ENCODE peak calls at places on chromosomes 12 and 14, in four cellular contexts. One of them, this sample, is unnamed.

GRCh38 chr12:96501139-96501741 is 11.9 kb downstream of the CFAP54 start:
- DNase-seq in upper lobe of left lung: no peak
- DNase-seq in sigmoid colon: no peak
- DNase-seq in Panc1: no peak
- DNase-seq in this sample: no peak

GRCh38 chr14:104515811-104516780 is 63.5 kb upstream of the C14orf180 start:
- DNase-seq in Panc1: no peak
- DNase-seq in sigmoid colon: no peak
- DNase-seq in upper lobe of left lung: no peak
- DNase-seq in this sample: no peak

GRCh38 chr12:31031951-31032335 is 41.7 kb upstream of the DDX11 start:
- DNase-seq in sigmoid colon: no peak
- DNase-seq in upper lobe of left lung: no peak
- DNase-seq in Panc1: no peak
- DNase-seq in this sample: no peak

GRCh38 chr12:132597333-132598283 is 12.8 kb downstream of the LRCOL1 start:
- DNase-seq in upper lobe of left lung: peak; percentile 83
- DNase-seq in sigmoid colon: no peak
- DNase-seq in Panc1: no peak
- DNase-seq in this sample: no peak

GRCh38 chr12:95548539-95549391 is 2.5 kb downstream of the USP44 start:
- DNase-seq in upper lobe of left lung: peak; percentile 95
- DNase-seq in sigmoid colon: peak; percentile 83
- DNase-seq in Panc1: no peak
- DNase-seq in this sample: no peak

GRCh38 chr12:1810201-1810930 is 10.0 kb upstream of the LRTM2 start:
- DNase-seq in upper lobe of left lung: no peak
- DNase-seq in sigmoid colon: no peak
- DNase-seq in Panc1: no peak
- DNase-seq in this sample: no peak

GRCh38 chr12:118986043-118986442 is 4.7 kb downstream of the SRRM4 start:
- DNase-seq in Panc1: no peak
- DNase-seq in upper lobe of left lung: no peak
- DNase-seq in sigmoid colon: no peak
- DNase-seq in this sample: no peak

GRCh38 chr14:49975286-49975685 is 82.4 kb downstream of the ARF6 start:
- DNase-seq in Panc1: peak; percentile 92
- DNase-seq in upper lobe of left lung: no peak
- DNase-seq in sigmoid colon: no peak
- DNase-seq in this sample: no peak

GRCh38 chr12:107359382-107359781 is 266.0 kb upstream of the CRY1 start:
- DNase-seq in Panc1: no peak
- DNase-seq in upper lobe of left lung: no peak
- DNase-seq in sigmoid colon: no peak
- DNase-seq in this sample: no peak

GRCh38 chr14:75514673-75515630 is 7.3 kb upstream of the BATF start:
- DNase-seq in upper lobe of left lung: peak; percentile 88
- DNase-seq in Panc1: no peak
- DNase-seq in sigmoid colon: no peak
- DNase-seq in this sample: no peak

GRCh38 chr14:104369208-104369607 is 210.4 kb upstream of the C14orf180 start:
- DNase-seq in Panc1: no peak
- DNase-seq in sigmoid colon: no peak
- DNase-seq in upper lobe of left lung: no peak
- DNase-seq in this sample: no peak

GRCh38 chr14:77660754-77661153 is 44.3 kb upstream of the SPTLC2 start:
- DNase-seq in sigmoid colon: no peak
- DNase-seq in upper lobe of left lung: no peak
- DNase-seq in Panc1: no peak
- DNase-seq in this sample: no peak

GRCh38 chr12:96195845-96196451 is 1.8 kb downstream of the ELK3 start:
- DNase-seq in Panc1: no peak
- DNase-seq in sigmoid colon: no peak
- DNase-seq in upper lobe of left lung: no peak
- DNase-seq in this sample: no peak

GRCh38 chr14:50620341-50620740 is 47.8 kb downstream of the SAV1 start:
- DNase-seq in sigmoid colon: no peak
- DNase-seq in Panc1: no peak
- DNase-seq in upper lobe of left lung: no peak
- DNase-seq in this sample: no peak

GRCh38 chr12:5556946-5557673 is 125.2 kb downstream of the NTF3 start:
- DNase-seq in sigmoid colon: no peak
- DNase-seq in Panc1: no peak
- DNase-seq in upper lobe of left lung: no peak
- DNase-seq in this sample: no peak

GRCh38 chr12:107014050-107014449 is 27.1 kb upstream of the MTERF2 start:
- DNase-seq in Panc1: no peak
- DNase-seq in upper lobe of left lung: no peak
- DNase-seq in sigmoid colon: no peak
- DNase-seq in this sample: no peak

GRCh38 chr14:78446807-78447206 is 276.6 kb downstream of the NRXN3 start:
- DNase-seq in sigmoid colon: no peak
- DNase-seq in Panc1: no peak
- DNase-seq in upper lobe of left lung: no peak
- DNase-seq in this sample: no peak

DNA sequence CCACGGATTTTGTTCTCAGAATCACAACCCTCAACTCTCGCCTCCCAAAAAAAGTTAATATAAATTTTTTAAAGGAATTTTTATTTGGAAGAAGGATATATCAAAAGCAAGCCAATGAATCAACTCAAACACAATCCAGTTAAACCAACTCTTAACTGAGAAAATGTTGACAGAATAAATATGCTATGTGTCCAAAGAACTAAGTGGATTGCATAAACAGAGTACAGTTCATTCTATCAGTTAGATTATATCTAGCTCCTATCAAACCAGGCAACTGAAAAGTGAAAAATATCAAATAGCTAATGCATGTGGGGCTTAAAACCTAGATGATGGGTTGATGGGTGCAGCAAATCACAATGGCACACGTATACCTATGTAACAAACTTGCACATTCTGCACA is 16.6 kb downstream of the SLC41A2 start:
- DNase-seq in Panc1: no peak
- DNase-seq in upper lobe of left lung: no peak
- DNase-seq in sigmoid colon: no peak
- DNase-seq in this sample: no peak
- TF ChIP-seq POLR2AphosphoS5 in Panc1: no peak
- TF ChIP-seq POLR2AphosphoS5 in upper lobe of left lung: no peak
- TF ChIP-seq POLR2AphosphoS5 in sigmoid colon: no peak
- TF ChIP-seq POLR2AphosphoS5 in this sample: no peak

GRCh38 chr12:92142251-92142896 is 3.3 kb downstream of the BTG1 start:
- DNase-seq in sigmoid colon: no peak
- DNase-seq in Panc1: no peak
- DNase-seq in upper lobe of left lung: no peak
- DNase-seq in this sample: no peak
- H3K4me3 ChIP-seq in sigmoid colon: peak overlapping the region; percentile 90
- H3K4me3 ChIP-seq in Panc1: peak overlapping the region; percentile 78
- H3K4me3 ChIP-seq in upper lobe of left lung: peak overlapping the region; percentile 63
- H3K4me3 ChIP-seq in this sample: peak overlapping the region; percentile 11

GRCh38 chr12:85659754-85660530 is 176.3 kb downstream of the RASSF9 start:
- DNase-seq in upper lobe of left lung: no peak
- DNase-seq in Panc1: no peak
- DNase-seq in sigmoid colon: no peak
- DNase-seq in this sample: no peak
- TF ChIP-seq POLR2AphosphoS5 in upper lobe of left lung: no peak
- TF ChIP-seq POLR2AphosphoS5 in Panc1: no peak
- TF ChIP-seq POLR2AphosphoS5 in sigmoid colon: no peak
- TF ChIP-seq POLR2AphosphoS5 in this sample: no peak

GRCh38 chr12:57456737-57457490 is 1.8 kb downstream of the INHBE start:
- DNase-seq in upper lobe of left lung: no peak
- DNase-seq in Panc1: no peak
- DNase-seq in sigmoid colon: no peak
- DNase-seq in this sample: no peak

GRCh38 chr12:57459055-57459749 is 383 bp upstream of the GLI1 start:
- DNase-seq in Panc1: peak; percentile 91
- DNase-seq in sigmoid colon: peak; percentile 96
- DNase-seq in upper lobe of left lung: peak; percentile 90
- DNase-seq in this sample: peak; percentile 91

GRCh38 chr12:57459750-57460400 is at the start of gene GLI1:
- DNase-seq in Panc1: no peak
- DNase-seq in sigmoid colon: no peak
- DNase-seq in upper lobe of left lung: peak; percentile 88
- DNase-seq in this sample: no peak

GRCh38 chr12:57460457-57461325 is 1.1 kb downstream of the GLI1 start:
- DNase-seq in sigmoid colon: no peak
- DNase-seq in Panc1: no peak
- DNase-seq in upper lobe of left lung: peak; percentile 77
- DNase-seq in this sample: no peak

DNA sequence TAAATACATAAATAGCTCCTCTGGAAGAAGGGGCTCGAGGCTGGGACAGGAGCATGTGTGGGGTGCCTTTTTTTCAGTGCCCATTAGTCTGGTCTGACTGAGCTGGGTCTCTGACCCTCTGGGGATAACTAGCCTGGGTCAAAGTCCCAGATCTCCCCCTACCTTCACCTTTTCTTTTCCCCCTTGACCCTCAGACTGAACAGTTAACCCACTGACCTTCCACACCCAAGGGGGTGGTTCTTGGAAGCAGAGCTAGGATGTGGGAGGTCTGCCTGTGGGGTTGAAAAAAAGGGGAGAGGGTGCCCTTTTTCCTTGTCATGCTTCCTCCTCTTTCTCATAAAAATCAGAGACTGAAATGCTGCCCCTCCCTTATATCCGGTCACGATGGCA is 925 bp upstream of the GLI1 start:
- DNase-seq in sigmoid colon: no peak
- DNase-seq in Panc1: no peak
- DNase-seq in upper lobe of left lung: no peak
- DNase-seq in this sample: no peak
- H3K4me3 ChIP-seq in sigmoid colon: peak overlapping the region; percentile 62
- H3K4me3 ChIP-seq in Panc1: peak overlapping the region; percentile 73
- H3K4me3 ChIP-seq in upper lobe of left lung: no peak overlapping the region
- H3K4me3 ChIP-seq in this sample: peak overlapping the region; percentile 88

GRCh38 chr14:63642229-63642611 is 549 bp upstream of the WDR89 start:
- DNase-seq in Panc1: peak; percentile 88
- DNase-seq in sigmoid colon: peak; percentile 91
- DNase-seq in upper lobe of left lung: no peak
- DNase-seq in this sample: peak; percentile 93
- TF ChIP-seq POLR2AphosphoS5 in Panc1: no peak
- TF ChIP-seq POLR2AphosphoS5 in sigmoid colon: no peak
- TF ChIP-seq POLR2AphosphoS5 in upper lobe of left lung: no peak
- TF ChIP-seq POLR2AphosphoS5 in this sample: no peak

DNA sequence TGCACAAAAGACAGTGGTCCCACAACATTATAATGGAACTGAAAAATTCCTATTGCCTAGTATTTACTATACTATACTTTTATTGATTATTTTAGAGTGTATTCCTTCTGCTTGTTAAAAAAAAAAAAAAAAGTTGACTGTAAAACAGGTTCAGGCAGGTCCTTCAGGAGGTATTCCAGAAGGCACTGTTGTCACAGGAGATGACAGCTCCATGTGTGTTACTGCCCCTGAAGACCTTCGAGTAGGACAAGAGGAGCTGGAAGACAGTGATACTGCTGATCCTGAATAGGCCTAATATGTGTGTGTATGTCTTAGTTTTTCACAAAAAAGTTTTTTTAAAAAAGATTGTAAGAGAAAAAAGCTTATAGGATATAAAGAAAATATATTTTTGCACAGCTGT is 12.3 kb downstream of the UBE2N start:
- DNase-seq in sigmoid colon: no peak
- DNase-seq in upper lobe of left lung: no peak
- DNase-seq in Panc1: no peak
- DNase-seq in this sample: no peak
- H3K4me3 ChIP-seq in sigmoid colon: no peak overlapping the region
- H3K4me3 ChIP-seq in upper lobe of left lung: no peak overlapping the region
- H3K4me3 ChIP-seq in Panc1: no peak overlapping the region
- H3K4me3 ChIP-seq in this sample: no peak overlapping the region

GRCh38 chr12:77685906-77686305 is 144.8 kb upstream of the NAV3 start:
- DNase-seq in Panc1: no peak
- DNase-seq in sigmoid colon: no peak
- DNase-seq in upper lobe of left lung: no peak
- DNase-seq in this sample: peak; percentile 28

GRCh38 chr12:77687346-77687745 is 143.3 kb upstream of the NAV3 start:
- DNase-seq in Panc1: no peak
- DNase-seq in upper lobe of left lung: no peak
- DNase-seq in sigmoid colon: no peak
- DNase-seq in this sample: no peak

GRCh38 chr12:77682488-77682887 is 148.2 kb upstream of the NAV3 start:
- DNase-seq in sigmoid colon: no peak
- DNase-seq in Panc1: no peak
- DNase-seq in upper lobe of left lung: no peak
- DNase-seq in this sample: no peak

GRCh38 chr12:77686760-77687159 is 143.9 kb upstream of the NAV3 start:
- DNase-seq in sigmoid colon: no peak
- DNase-seq in Panc1: no peak
- DNase-seq in upper lobe of left lung: no peak
- DNase-seq in this sample: peak; percentile 35

GRCh38 chr12:77685112-77685511 is 145.6 kb upstream of the NAV3 start:
- DNase-seq in upper lobe of left lung: no peak
- DNase-seq in sigmoid colon: no peak
- DNase-seq in Panc1: peak; percentile 50
- DNase-seq in this sample: peak; percentile 93
- TF ChIP-seq POLR2AphosphoS5 in upper lobe of left lung: no peak
- TF ChIP-seq POLR2AphosphoS5 in sigmoid colon: no peak
- TF ChIP-seq POLR2AphosphoS5 in Panc1: no peak
- TF ChIP-seq POLR2AphosphoS5 in this sample: peak; percentile 10

GRCh38 chr12:116880817-116881324 is 370 bp downstream of the HRK start:
- DNase-seq in upper lobe of left lung: peak; percentile 89
- DNase-seq in sigmoid colon: no peak
- DNase-seq in Panc1: no peak
- DNase-seq in this sample: no peak

GRCh38 chr12:116882742-116883141 is 1.5 kb upstream of the HRK start:
- DNase-seq in upper lobe of left lung: no peak
- DNase-seq in sigmoid colon: no peak
- DNase-seq in Panc1: no peak
- DNase-seq in this sample: no peak

GRCh38 chr12:116880213-116880816 is 926 bp downstream of the HRK start:
- DNase-seq in Panc1: no peak
- DNase-seq in sigmoid colon: no peak
- DNase-seq in upper lobe of left lung: no peak
- DNase-seq in this sample: no peak

GRCh38 chr12:116881867-116882507 is 746 bp upstream of the HRK start:
- DNase-seq in Panc1: no peak
- DNase-seq in sigmoid colon: no peak
- DNase-seq in upper lobe of left lung: peak; percentile 55
- DNase-seq in this sample: no peak

DNA sequence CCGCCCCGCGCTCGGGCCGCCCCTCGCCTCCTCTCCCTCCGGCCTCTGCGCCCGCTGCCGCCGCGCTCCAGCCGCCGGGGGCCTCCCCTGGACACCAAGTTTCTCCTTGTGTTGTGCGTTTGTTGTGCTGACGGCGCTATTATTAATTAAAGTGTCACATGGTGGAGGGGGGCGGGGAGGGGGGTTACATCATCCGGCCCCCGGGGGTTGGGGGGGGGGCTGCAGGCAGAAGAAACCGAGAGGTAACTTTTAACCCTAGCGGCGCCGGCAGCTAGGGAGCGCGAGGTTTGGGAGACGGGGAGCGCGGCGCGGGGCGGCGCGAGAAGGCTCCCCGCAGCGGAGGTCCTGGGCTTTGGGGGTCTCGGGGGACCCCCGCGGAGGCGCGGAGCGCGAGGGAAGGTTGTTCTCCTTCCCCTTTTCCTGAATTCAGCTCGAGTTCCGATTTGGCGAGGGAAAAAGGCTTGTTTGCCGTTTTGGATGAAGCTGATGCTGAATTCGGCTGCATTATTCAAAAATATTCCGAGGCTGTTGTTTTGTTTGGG is at the start of gene HRK:
- DNase-seq in Panc1: no peak
- DNase-seq in sigmoid colon: no peak
- DNase-seq in upper lobe of left lung: peak; percentile 68
- DNase-seq in this sample: no peak
- H3K4me3 ChIP-seq in Panc1: peak within 1 kb of the TSS; percentile 39
- H3K4me3 ChIP-seq in sigmoid colon: peak within 1 kb of the TSS; percentile 40
- H3K4me3 ChIP-seq in upper lobe of left lung: no peak within 1 kb of the TSS
- H3K4me3 ChIP-seq in this sample: peak within 1 kb of the TSS; percentile 75

GRCh38 chr14:94171208-94171607 is 2.9 kb upstream of the PPP4R4 start:
- DNase-seq in upper lobe of left lung: no peak
- DNase-seq in sigmoid colon: no peak
- DNase-seq in Panc1: no peak
- DNase-seq in this sample: no peak
- TF ChIP-seq POLR2AphosphoS5 in upper lobe of left lung: no peak
- TF ChIP-seq POLR2AphosphoS5 in sigmoid colon: no peak
- TF ChIP-seq POLR2AphosphoS5 in Panc1: no peak
- TF ChIP-seq POLR2AphosphoS5 in this sample: no peak

This sample was measured in SK-N-MC.